ENCODE peak calls at places on chromosome 10, in six cellular contexts. B is SK-N-SH, Q is A549, W is sigmoid colon, K is K562, Z is GM12878. E is an unnamed sample.

GRCh38 chr10:125201108-125201524 is 40.8 kb upstream of the CTBP2 start:
- DNase-seq in Z (peak; percentile 17), K (no peak), Q (peak; percentile 25), B (no peak), W (no peak), E (no peak)

GRCh38 chr10:126661841-126662520 is 8.5 kb downstream of the C10orf90 start:
- DNase-seq in Z (no peak), B (no peak), W (no peak), Q (no peak), K (no peak), E (no peak)

GRCh38 chr10:132168571-132169030 is 18.1 kb upstream of the DPYSL4 start:
- DNase-seq in Q (no peak), K (no peak), W (no peak), B (no peak), Z (no peak), E (no peak)

GRCh38 chr10:75261813-75262725 is 26.3 kb upstream of the COMTD1 start:
- DNase-seq in K (no peak), B (peak; percentile 66), Q (no peak), Z (no peak), W (no peak), E (no peak)

GRCh38 chr10:22647244-22647643 is 67.1 kb downstream of the PIP4K2A start:
- DNase-seq in Z (no peak), B (no peak), K (no peak), W (no peak), Q (no peak), E (no peak)

GRCh38 chr10:5888843-5889623 is 660 bp downstream of the ANKRD16 start:
- DNase-seq in B (peak; percentile 74), W (peak; percentile 70), Z (no peak), K (no peak), Q (no peak), E (no peak)

GRCh38 chr10:126509211-126509610 is 120.9 kb upstream of the ADAM12 start:
- DNase-seq in Q (no peak), K (no peak), Z (no peak), B (no peak), W (no peak), E (no peak)

GRCh38 chr10:77582710-77583115 is 54.9 kb downstream of the KCNMA1 start:
- DNase-seq in Z (no peak), K (peak; percentile 60), W (peak; percentile 61), Q (peak; percentile 55), B (no peak), E (no peak)

GRCh38 chr10:70374775-70375614 is 7.4 kb downstream of the LRRC20 start:
- DNase-seq in B (no peak), Z (no peak), Q (no peak), W (no peak), K (no peak), E (no peak)

GRCh38 chr10:118214751-118215150 is 127.4 kb downstream of the FAM204A start:
- DNase-seq in W (no peak), K (no peak), Z (no peak), B (no peak), Q (no peak), E (peak; percentile 24)

GRCh38 chr10:114252097-114252496 is 13.0 kb downstream of the VWA2 start:
- DNase-seq in K (no peak), Z (no peak), Q (no peak), B (no peak), W (no peak), E (no peak)

GRCh38 chr10:122113161-122113944 is 124.4 kb downstream of the TACC2 start:
- DNase-seq in K (peak; percentile 13), W (peak; percentile 95), Q (peak; percentile 88), B (peak; percentile 94), Z (no peak), E (peak; percentile 95)

GRCh38 chr10:71396084-71396713 is 521 bp upstream of the CDH23 start:
- DNase-seq in Z (no peak), K (peak; percentile 59), W (peak; percentile 75), B (peak; percentile 90), Q (peak; percentile 75), E (no peak)

GRCh38 chr10:58044072-58044471 is 223.6 kb downstream of the IPMK start:
- DNase-seq in W (no peak), K (no peak), B (no peak), Q (no peak), Z (no peak), E (no peak)

GRCh38 chr10:47050618-47051455 is 139.6 kb downstream of the PTPN20 start:
- DNase-seq in B (no peak), W (no peak), Q (no peak), Z (no peak), K (no peak), E (no peak)

GRCh38 chr10:10872035-10872673 is 145.5 kb upstream of the CELF2 start:
- DNase-seq in B (no peak), K (no peak), Q (no peak), Z (no peak), W (no peak), E (no peak)
- TF ChIP-seq EP300 in B (no peak), K (no peak), Q (no peak), Z (no peak), W (peak; percentile 59), E (no peak)

GRCh38 chr10:90314718-90315117 is 543.1 kb downstream of the HTR7 start:
- DNase-seq in Q (no peak), B (no peak), K (no peak), Z (no peak), W (no peak), E (no peak)

GRCh38 chr10:90321132-90321816 is 536.6 kb downstream of the HTR7 start:
- DNase-seq in Q (no peak), B (no peak), K (no peak), Z (no peak), W (no peak), E (no peak)

GRCh38 chr10:90317172-90317571 is 540.7 kb downstream of the HTR7 start:
- DNase-seq in K (no peak), B (no peak), Q (no peak), W (no peak), Z (no peak), E (no peak)

GRCh38 chr10:90318659-90319058 is 539.2 kb downstream of the HTR7 start:
- DNase-seq in B (no peak), Z (no peak), K (no peak), Q (no peak), W (no peak), E (no peak)

DNA sequence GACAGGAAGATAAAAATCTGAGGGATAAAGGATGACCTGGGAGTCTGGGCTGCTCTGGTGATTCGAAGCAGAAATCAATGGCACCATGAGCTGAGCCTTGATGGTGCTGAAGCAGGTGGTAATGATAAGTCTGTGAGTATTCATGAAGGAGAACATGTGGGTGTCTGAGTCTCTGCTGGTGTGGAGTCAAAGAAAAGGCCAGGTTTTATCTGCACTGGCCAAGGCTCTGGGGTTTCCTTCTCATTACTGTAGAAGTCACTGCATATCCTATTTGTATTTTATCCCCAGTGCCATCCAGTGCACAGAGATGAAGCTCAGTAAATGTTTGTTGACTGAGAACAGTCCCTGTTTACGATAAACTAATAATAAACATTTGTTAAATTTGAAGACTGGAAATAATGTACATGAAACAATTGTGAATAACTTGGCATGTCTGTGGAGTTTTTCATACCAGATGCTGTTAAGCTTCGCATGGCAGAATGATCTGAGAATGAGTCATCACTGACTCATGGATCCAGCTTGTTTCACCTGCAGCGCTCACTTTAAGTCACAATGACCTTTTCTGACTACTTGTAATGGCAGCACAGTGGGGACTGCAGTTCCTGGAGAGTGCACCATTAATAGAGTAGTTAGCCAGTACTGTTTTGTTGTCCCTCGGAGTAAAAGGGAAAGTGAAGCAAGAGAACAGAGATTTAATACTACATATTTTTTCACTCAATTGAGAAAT is 538.5 kb downstream of the HTR7 start:
- DNase-seq in Q (peak; percentile 56), W (no peak), Z (peak; percentile 48), K (no peak), B (no peak), E (no peak)
- TF ChIP-seq EP300 in Q (no peak), W (no peak), Z (peak; percentile 52), K (no peak), B (peak; percentile 54), E (no peak)

GRCh38 chr10:24826022-24826421 is 102.3 kb upstream of the ARHGAP21 start:
- DNase-seq in K (no peak), Z (no peak), Q (no peak), B (no peak), W (no peak), E (no peak)
- TF ChIP-seq EP300 in K (no peak), Z (no peak), Q (no peak), B (no peak), W (no peak), E (no peak)

DNA sequence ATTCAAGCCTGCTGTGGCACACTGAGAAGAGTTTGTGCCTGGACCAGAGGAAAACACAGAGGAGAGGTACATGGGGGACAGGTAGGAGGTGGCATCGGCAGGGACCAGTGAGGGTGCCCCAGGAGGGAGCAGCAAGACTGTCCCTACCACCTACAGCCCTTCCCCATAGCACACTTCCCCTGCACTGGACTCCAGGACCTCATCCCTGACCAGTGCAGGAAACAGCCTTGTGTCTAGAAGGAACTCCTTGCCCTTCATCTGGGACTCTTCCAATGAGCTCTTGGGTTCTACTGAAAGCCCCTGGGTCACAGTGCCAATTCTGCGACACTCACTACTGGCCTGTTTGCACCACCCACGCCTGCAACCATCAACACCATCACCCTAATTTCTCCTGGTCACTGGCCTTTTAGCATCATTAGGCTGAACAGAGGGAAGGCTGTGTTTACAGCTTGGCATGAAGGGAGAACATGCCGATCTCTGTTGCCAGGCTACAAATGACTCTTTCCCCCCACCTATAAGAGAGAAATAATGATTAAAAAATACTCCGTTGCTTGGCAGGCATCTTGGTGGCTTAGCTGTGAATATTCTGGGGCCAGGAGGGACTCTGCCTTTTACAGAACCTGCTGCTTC is 371.9 kb upstream of the ZMIZ1 start:
- DNase-seq in Q (no peak), B (no peak), W (no peak), Z (no peak), K (no peak), E (no peak)
- TF ChIP-seq EP300 in Q (no peak), B (no peak), W (peak; percentile 87), Z (no peak), K (no peak), E (peak; percentile 90)

DNA sequence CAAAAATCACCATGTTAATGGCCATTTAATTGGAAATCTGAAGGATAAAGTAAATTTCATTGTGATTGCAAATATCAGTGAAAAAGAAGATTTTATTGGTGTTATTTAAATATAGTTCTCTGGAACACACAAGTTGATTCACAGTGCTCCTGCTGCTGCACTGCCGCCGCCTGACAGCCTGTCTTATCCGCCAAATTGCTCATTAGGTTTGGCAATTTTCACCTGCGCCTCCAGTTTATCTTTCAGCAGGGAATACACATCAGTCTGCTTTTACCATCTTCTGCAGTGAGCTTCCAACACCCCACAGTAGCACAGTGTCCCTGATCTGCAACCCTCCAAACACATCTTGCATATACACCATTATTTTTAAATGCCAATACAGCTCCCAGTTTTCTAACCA is 308.3 kb downstream of the PARD3 start:
- DNase-seq in Q (no peak), B (no peak), K (no peak), Z (no peak), W (no peak), E (peak; percentile 29)
- TF ChIP-seq EP300 in Q (no peak), B (no peak), K (no peak), Z (no peak), W (no peak), E (no peak)

DNA sequence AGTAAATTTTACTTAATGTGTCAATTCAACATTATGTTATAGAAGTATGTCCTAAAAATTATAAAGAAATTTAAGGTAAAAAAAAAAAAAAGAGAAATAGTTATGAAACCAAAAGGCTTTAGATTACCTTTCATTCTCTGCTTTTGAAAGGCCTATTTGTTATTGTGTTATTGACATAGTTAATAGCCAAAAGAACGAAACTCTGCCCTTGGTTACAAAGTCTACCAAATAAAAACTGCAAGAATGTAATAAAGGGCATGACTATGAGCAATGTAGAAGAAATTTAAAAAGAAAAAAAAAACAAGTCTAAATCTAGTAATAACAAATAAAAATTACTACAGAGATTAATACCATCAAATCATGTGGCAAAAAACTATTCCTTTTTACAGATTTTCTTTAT is 10.6 kb downstream of the ACBD5 start:
- DNase-seq in Q (no peak), K (no peak), W (no peak), Z (no peak), B (no peak), E (no peak)
- TF ChIP-seq EP300 in Q (no peak), K (no peak), W (no peak), Z (no peak), B (no peak), E (no peak)

E was measured in esophagus muscularis mucosa.